ENCODE peak calls at places on chromosomes 13 and 19, in six cellular contexts. C is activated T-cell treated with anti-CD3 and anti-CD28 coated beads for 1 hour, X is NCI-H187 treated with DMSO at 0.1 percent for 48 hours, I is AG10803, B is foreskin fibroblast, V is Right ventricle myocardium inferior. T is an unnamed sample.

GRCh38 chr13:55652657-55653056 is 1488.1 kb upstream of the PRR20A start:
- DNase-seq in V (no peak), I (no peak), B (no peak), C (no peak), X (no peak), T (no peak)

GRCh38 chr13:114142640-114143490 is 10.4 kb upstream of the RASA3 start:
- DNase-seq in B (no peak), V (peak; percentile 75), I (no peak), X (peak; percentile 89), C (peak; percentile 59), T (peak; percentile 74)

GRCh38 chr13:59701261-59701660 is 462.5 kb downstream of the DIAPH3 start:
- DNase-seq in C (no peak), B (no peak), X (no peak), V (no peak), I (no peak), T (no peak)

GRCh38 chr19:13382633-13382938 is 123.7 kb downstream of the CACNA1A start:
- DNase-seq in V (no peak), C (no peak), X (no peak), B (no peak), I (no peak), T (no peak)

GRCh38 chr13:44406617-44407016 is 33.0 kb downstream of the SERP2 start:
- DNase-seq in V (no peak), C (no peak), I (no peak), B (no peak), X (no peak), T (no peak)

GRCh38 chr13:98839826-98840769 is 87.6 kb upstream of the SLC15A1 start:
- DNase-seq in X (no peak), V (peak; percentile 80), I (peak; percentile 61), B (peak; percentile 47), C (peak; percentile 13), T (no peak)

GRCh38 chr19:42378225-42378929 is 11.7 kb downstream of the CNFN start:
- DNase-seq in X (no peak), I (no peak), V (no peak), C (no peak), B (no peak), T (no peak)

GRCh38 chr19:45140144-45140503 is 20.7 kb downstream of the NKPD1 start:
- DNase-seq in C (no peak), X (no peak), B (no peak), I (no peak), V (no peak), T (no peak)

GRCh38 chr19:48117515-48118330 is 7.1 kb upstream of the PLA2G4C start:
- DNase-seq in X (no peak), B (no peak), V (no peak), I (no peak), C (no peak), T (no peak)

GRCh38 chr19:50820086-50820485 is 3.5 kb downstream of the KLK1 start:
- DNase-seq in V (no peak), B (no peak), X (no peak), I (no peak), C (no peak), T (no peak)

GRCh38 chr13:100088648-100089601 is at the start of gene PCCA:
- DNase-seq in B (peak; percentile 94), V (peak; percentile 96), C (peak; percentile 67), I (peak; percentile 90), X (peak; percentile 85), T (peak; percentile 61)

GRCh38 chr19:21474671-21475181 is 30.7 kb upstream of the ZNF429 start:
- DNase-seq in I (peak; percentile 5), C (peak; percentile 56), V (peak; percentile 91), X (no peak), B (peak; percentile 18), T (peak; percentile 61)

GRCh38 chr13:51444922-51445321 is 7.9 kb downstream of the INTS6 start:
- DNase-seq in X (no peak), B (peak; percentile 20), C (no peak), I (peak; percentile 75), V (no peak), T (no peak)

GRCh38 chr13:81197483-81197882 is 856.6 kb upstream of the SPRY2 start:
- DNase-seq in C (no peak), X (no peak), I (no peak), V (no peak), B (no peak), T (no peak)

GRCh38 chr13:41295973-41296372 is 15.1 kb upstream of the NAA16 start:
- DNase-seq in B (no peak), C (no peak), I (no peak), V (no peak), X (no peak), T (no peak)

GRCh38 chr19:11499890-11500420 is 5.7 kb downstream of the ZNF653 start:
- DNase-seq in B (no peak), C (no peak), I (no peak), X (no peak), V (peak; percentile 27), T (no peak)

GRCh38 chr13:47168086-47168485 is 271.2 kb upstream of the HTR2A start:
- DNase-seq in B (peak; percentile 33), I (peak; percentile 32), V (no peak), X (no peak), C (no peak), T (no peak)

GRCh38 chr13:94548382-94549240 is 47.3 kb downstream of the TGDS start:
- DNase-seq in X (peak; percentile 20), I (peak; percentile 45), B (peak; percentile 19), C (peak; percentile 28), V (peak; percentile 78), T (peak; percentile 30)

GRCh38 chr13:83150616-83151307 is 731.5 kb downstream of the SLITRK1 start:
- DNase-seq in C (no peak), I (peak; percentile 31), V (no peak), B (peak; percentile 32), X (no peak), T (no peak)

GRCh38 chr19:687569-688166 is 7.6 kb downstream of the PRSS57 start:
- DNase-seq in I (no peak), B (no peak), V (no peak), C (no peak), X (no peak), T (no peak)

GRCh38 chr13:112209266-112209665 is 142.3 kb downstream of the SOX1 start:
- DNase-seq in I (no peak), C (no peak), X (no peak), B (no peak), V (no peak), T (no peak)

GRCh38 chr13:84962141-84962750 is 837.0 kb downstream of the SLITRK6 start:
- DNase-seq in C (no peak), V (no peak), B (no peak), X (no peak), I (no peak), T (no peak)

GRCh38 chr13:45162821-45163220 is 38.0 kb downstream of the KCTD4 start:
- DNase-seq in X (no peak), V (no peak), I (peak; percentile 88), B (peak; percentile 78), C (no peak), T (no peak)

GRCh38 chr19:58021541-58022282 is 12.1 kb upstream of the ZSCAN1 start:
- DNase-seq in X (peak; percentile 48), B (peak; percentile 34), V (no peak), I (peak; percentile 38), C (peak; percentile 9), T (no peak)

GRCh38 chr13:76711515-76712182 is 174.6 kb downstream of the KCTD12 start:
- DNase-seq in X (no peak), C (no peak), I (peak; percentile 97), V (no peak), B (peak; percentile 77), T (no peak)

GRCh38 chr19:2616741-2617392 is 85.6 kb downstream of the GNG7 start:
- DNase-seq in B (no peak), V (peak; percentile 86), I (no peak), X (no peak), C (no peak), T (no peak)

GRCh38 chr13:98842074-98842473 is 89.6 kb upstream of the SLC15A1 start:
- DNase-seq in B (no peak), I (no peak), X (peak; percentile 95), V (no peak), C (no peak), T (no peak)

GRCh38 chr19:17333611-17334413 is 843 bp downstream of the ANO8 start:
- DNase-seq in V (no peak), X (no peak), B (peak; percentile 81), I (peak; percentile 81), C (peak; percentile 55), T (peak; percentile 61)

GRCh38 chr19:23415561-23416191 is 20.4 kb upstream of the ZNF91 start:
- DNase-seq in B (no peak), V (no peak), I (no peak), X (no peak), C (no peak), T (no peak)

GRCh38 chr13:84445776-84446175 is 563.5 kb upstream of the SLITRK1 start:
- DNase-seq in B (peak; percentile 18), I (peak; percentile 72), V (no peak), C (no peak), X (no peak), T (no peak)

GRCh38 chr19:3054972-3055740 is 7.1 kb downstream of the TLE5 start:
- DNase-seq in V (peak; percentile 39), C (no peak), I (no peak), B (no peak), X (no peak), T (no peak)

GRCh38 chr13:99863789-99864626 is 107.6 kb downstream of the ZIC5 start:
- DNase-seq in B (no peak), C (no peak), I (no peak), V (no peak), X (no peak), T (no peak)

GRCh38 chr19:11446652-11447301 is 11.3 kb downstream of the PRKCSH start:
- DNase-seq in V (peak; percentile 86), X (no peak), C (peak; percentile 54), I (no peak), B (no peak), T (peak; percentile 40)

GRCh38 chr19:30334841-30335240 is 37.3 kb upstream of the ZNF536 start:
- DNase-seq in V (no peak), C (no peak), I (no peak), B (no peak), X (no peak), T (no peak)

GRCh38 chr19:46786236-46787039 is 2.0 kb downstream of the SLC1A5 start:
- DNase-seq in V (peak; percentile 87), X (no peak), B (peak; percentile 77), I (peak; percentile 95), C (peak; percentile 67), T (peak; percentile 74)

GRCh38 chr13:87080100-87080779 is 590.9 kb upstream of the SLITRK5 start:
- DNase-seq in C (no peak), I (no peak), V (peak; percentile 44), X (no peak), B (no peak), T (no peak)

GRCh38 chr13:26919311-26919710 is 158.7 kb upstream of the GPR12 start:
- DNase-seq in I (peak; percentile 5), X (no peak), C (no peak), B (no peak), V (no peak), T (no peak)

GRCh38 chr19:46718157-46718933 is 1.4 kb upstream of the PRKD2 start:
- DNase-seq in X (no peak), C (peak; percentile 38), I (no peak), V (peak; percentile 61), B (no peak), T (peak; percentile 53)

GRCh38 chr13:79481685-79482052 is 714 bp downstream of the NDFIP2 start:
- DNase-seq in V (no peak), C (peak; percentile 15), X (no peak), I (no peak), B (no peak), T (peak; percentile 9)

GRCh38 chr19:55132453-55133129 is 15.2 kb upstream of the PPP1R12C start:
- DNase-seq in I (no peak), C (no peak), X (no peak), V (peak; percentile 37), B (no peak), T (no peak)

T was measured in CD4-positive, alpha-beta T cell.